ENCODE peak calls at places on chromosome 20, in four cellular contexts. D is cardiac muscle cell, E is aorta, C is fibroblast of lung. F is an unnamed sample. For H3K9me3, the result is how much of the 10 kb centered on the place peaks cover.

GRCh38 chr20:10249048-10249770 is 30.6 kb downstream of the SNAP25 start:
- DNase-seq in E (no peak), C (no peak), D (no peak), F (no peak)

GRCh38 chr20:32386091-32386490 is 28.0 kb downstream of the ASXL1 start:
- DNase-seq in C (peak), E (no peak), D (no peak), F (no peak)

GRCh38 chr20:33127422-33128097 is 40.4 kb upstream of the BPIFA2 start:
- DNase-seq in C (no peak), D (no peak), E (no peak), F (no peak)

GRCh38 chr20:40571625-40572024 is 117.4 kb downstream of the MAFB start:
- DNase-seq in E (peak), C (no peak), D (no peak), F (no peak)

GRCh38 chr20:19502169-19502568 is 255.9 kb upstream of the RIN2 start:
- DNase-seq in C (no peak), E (no peak), D (no peak), F (no peak)

GRCh38 chr20:23937303-23938117 is 51.1 kb downstream of the GGTLC1 start:
- DNase-seq in E (no peak), D (peak), C (peak), F (peak)

GRCh38 chr20:10306440-10307358 is 88.1 kb downstream of the SNAP25 start:
- DNase-seq in C (peak), D (no peak), E (no peak), F (no peak)

GRCh38 chr20:41222299-41222698 is 85.0 kb downstream of the PLCG1 start:
- DNase-seq in E (no peak), C (no peak), D (no peak), F (no peak)

GRCh38 chr20:20849126-20849525 is 136.7 kb upstream of the RALGAPA2 start:
- DNase-seq in D (no peak), C (no peak), E (no peak), F (no peak)

GRCh38 chr20:396252-396618 is 11.9 kb upstream of the RBCK1 start:
- DNase-seq in C (no peak), E (no peak), D (no peak), F (no peak)

GRCh38 chr20:19995220-19995863 is 21.8 kb upstream of the NAA20 start:
- DNase-seq in D (peak), E (no peak), C (peak), F (no peak)

GRCh38 chr20:11204926-11205768 is 531.3 kb upstream of the JAG1 start:
- DNase-seq in E (peak), C (peak), D (peak), F (peak)

GRCh38 chr20:17965042-17965697 is 3.4 kb downstream of the SNX5 start:
- DNase-seq in C (peak), E (no peak), D (no peak), F (no peak)
- H3K4me3 ChIP-seq in C (no peak), E (no peak), D (peak), F (no peak)

DNA sequence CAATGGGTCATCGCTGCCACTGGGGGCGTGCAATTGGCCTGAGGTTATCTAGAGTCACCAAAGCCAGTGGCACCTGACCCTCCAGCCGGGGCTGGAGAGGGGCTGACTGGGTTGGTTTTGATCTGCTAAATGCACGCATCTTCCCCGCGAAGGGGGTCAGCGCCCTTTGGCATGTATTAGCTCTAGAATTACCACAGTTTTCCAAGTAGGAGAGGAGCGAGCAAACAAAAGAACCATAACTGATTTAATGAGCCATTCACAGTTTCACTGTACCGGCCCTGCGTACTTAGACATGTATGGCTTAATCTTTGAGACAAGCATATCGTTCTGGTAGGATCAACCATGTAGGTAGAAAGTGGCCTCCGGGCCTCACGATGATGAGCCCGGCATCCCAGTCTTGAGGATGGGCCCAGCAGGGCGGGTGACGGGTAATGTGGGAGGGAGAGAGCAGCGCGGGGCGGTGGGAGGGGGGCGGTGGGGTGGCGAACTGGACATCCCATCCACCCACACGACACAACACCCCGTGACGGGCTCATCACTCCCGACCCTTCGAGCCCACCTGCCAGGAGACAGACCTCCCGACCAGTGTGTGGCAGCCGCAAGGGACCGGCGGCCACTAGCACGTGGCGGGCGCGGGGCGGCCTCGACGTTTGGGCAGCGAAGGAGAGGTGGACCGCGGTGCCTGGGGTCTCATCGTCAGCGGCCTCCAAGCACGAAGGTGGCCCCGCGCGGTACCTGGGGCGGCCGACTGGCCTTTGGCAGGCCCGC is 1957.5 kb upstream of the DEFB115 start:
- DNase-seq in D (no peak), C (no peak), E (no peak), F (no peak)
- H3K9me3 ChIP-seq in D (under half), C (under half), E (under half), F (under half)

DNA sequence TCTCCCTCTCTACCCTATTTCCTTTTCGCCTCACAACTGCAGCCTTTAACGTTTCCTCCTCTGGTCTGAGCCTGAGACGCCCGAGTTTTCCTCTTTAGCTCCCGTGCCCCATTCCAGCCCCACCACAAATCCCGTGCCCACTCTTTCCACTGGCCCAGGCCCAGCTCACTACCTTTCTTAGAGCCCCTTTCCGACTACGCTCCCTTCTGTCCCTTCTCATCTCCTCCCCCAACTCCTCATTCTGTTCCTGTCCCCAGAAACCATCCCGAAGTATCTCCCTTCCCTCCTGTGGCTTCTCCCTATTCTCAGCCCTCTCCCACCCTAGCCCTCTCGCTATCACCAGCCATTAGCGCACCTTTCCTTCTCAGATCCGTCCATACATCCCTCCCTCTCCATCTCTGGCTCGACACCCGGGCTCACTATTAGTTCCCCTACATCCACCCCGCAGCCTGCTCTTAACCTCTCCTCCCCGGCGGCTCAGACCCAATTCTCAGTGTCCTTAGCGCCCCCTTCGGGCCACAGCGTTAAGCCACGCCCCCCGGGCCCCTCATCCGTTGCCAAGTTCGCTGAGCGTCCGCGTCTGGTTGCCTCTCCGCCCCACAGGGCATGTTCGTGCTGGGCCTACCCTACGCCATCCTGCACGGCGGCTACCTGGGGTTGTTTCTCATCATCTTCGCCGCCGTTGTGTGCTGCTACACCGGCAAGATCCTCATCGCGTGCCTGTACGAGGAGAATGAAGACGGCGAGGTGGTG is 2.7 kb downstream of the SLC32A1 start:
- DNase-seq in E (no peak), C (peak), D (peak), F (no peak)
- H3K4me3 ChIP-seq in E (no peak), C (no peak), D (no peak), F (no peak)

DNA sequence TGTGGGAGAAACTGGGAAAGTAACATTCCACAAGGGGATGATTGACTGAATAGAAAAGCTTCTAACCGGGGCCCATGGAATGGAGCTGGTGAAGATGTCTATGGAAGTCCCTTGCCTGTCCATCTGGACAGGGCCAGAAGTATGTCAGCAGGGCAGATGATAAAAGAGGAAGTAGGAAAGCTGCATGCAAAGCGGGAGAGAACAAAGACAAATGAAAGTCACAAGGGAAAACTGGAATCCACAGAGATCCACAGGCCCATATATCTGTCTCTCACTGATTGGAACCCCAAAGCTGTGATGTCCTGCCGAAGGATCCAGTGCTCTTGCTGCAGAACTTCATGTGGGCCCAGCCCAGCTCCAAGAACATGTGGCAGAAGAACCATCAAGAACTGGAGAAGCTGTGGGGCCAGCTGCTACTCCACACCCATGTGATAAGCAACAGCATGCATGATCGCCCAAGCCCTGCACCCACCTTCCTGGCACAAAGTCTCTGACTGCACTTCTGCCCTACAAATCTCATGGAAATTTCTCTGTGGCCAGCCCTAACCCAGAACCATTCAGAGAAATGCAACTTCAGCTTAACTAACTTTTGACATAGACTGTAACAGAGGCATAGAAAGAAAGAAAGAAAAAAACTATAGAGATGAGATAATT is 716.0 kb downstream of the KIF16B start:
- DNase-seq in E (no peak), D (no peak), C (no peak), F (no peak)
- H3K9me3 ChIP-seq in E (under half), D (under half), C (under half), F (under half)

DNA sequence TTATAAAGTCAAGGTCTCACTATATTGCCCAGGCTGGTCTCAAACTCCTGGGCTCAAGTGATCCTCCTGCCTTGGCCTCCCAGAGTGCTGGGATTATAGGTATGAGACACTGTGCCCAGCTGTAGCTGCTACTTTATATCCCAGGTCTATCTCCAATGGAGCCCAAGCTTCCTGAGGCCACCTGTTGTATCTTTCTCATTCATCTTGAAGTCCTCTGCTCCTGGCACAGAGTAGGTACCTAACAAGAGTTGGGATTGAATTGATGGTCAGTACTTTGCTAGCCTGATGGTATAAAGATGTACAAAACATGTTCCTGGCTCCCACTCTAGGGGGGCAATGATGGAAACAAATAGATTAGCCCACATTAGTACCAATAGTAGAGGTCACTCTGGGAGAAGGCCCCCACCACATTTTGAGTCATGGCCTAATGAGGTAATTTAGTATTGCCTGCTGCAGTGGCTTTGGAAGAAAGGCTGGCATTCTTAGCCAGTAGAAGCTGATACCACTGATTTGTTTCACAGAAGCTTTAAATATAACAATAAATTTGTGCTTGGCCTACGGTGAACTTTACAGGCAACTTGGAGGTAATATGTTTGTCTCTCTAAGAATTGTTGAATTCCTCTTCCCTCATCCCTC is 5.4 kb downstream of the PTPN1 start:
- DNase-seq in E (no peak), D (no peak), C (no peak), F (no peak)
- H3K4me3 ChIP-seq in E (no peak), D (no peak), C (no peak), F (no peak)

GRCh38 chr20:3238616-3239025 is 369 bp downstream of the SLC4A11 start:
- DNase-seq in D (no peak), E (peak), C (no peak), F (no peak)

GRCh38 chr20:3237011-3237957 is 1.7 kb downstream of the SLC4A11 start:
- DNase-seq in D (no peak), E (no peak), C (no peak), F (no peak)

GRCh38 chr20:3239867-3240775 is 1.1 kb upstream of the SLC4A11 start:
- DNase-seq in E (no peak), D (no peak), C (peak), F (no peak)

GRCh38 chr20:3239026-3239866 is at the start of gene SLC4A11:
- DNase-seq in E (peak), C (peak), D (peak), F (peak)

GRCh38 chr20:3237958-3238615 is 903 bp downstream of the SLC4A11 start:
- DNase-seq in D (no peak), E (no peak), C (no peak), F (no peak)
- H3K9me3 ChIP-seq in D (under half), E (under half), C (under half), F (under half)

DNA sequence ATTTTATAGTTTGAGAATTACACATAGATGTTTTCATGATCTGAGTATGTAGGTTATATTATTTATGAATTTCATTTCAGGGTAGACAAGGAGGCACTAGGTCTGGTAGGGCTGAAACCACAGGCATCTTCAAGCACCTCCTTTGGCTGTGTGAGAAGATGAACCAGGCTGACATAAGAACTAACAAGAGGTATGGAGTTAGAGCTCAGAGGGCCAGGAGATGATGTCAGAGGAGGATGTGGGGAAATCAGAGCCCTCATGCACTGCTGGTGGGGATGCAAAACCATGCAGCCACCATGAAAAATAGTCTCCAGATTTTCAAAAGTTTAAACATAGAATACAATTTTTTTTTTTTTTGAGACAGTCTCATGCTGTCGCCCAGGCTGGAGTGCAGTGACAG is 13.6 kb upstream of the RIPOR3 start:
- DNase-seq in C (no peak), E (no peak), D (no peak), F (no peak)
- H3K4me3 ChIP-seq in C (no peak), E (no peak), D (no peak), F (no peak)

DNA sequence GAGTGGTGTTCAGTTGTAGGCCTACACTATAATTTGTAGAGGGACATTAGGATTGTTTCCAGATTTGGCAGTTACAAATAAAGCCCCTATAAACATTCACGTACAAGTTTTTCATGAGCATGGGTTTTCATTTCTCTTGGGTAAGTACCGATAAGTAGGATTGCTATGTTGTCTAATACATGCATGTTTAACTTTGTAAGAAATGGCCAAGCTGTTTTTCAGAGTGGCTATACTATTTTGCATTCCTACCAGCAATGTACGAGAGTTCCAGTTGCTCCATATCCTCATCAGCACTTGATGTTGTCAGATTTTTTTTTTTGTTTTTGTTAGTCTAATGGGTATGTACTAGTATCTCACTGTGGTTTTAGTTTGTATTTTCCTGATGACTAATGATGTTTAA is 11.2 kb upstream of the APCDD1L start:
- DNase-seq in C (no peak), D (no peak), E (no peak), F (no peak)
- H3K9me3 ChIP-seq in C (under half), D (under half), E (under half), F (under half)

GRCh38 chr20:35734374-35734773 is 7.7 kb downstream of the RBM39 start:
- DNase-seq in E (no peak), C (no peak), D (no peak), F (no peak)

GRCh38 chr20:35734777-35735649 is 7.0 kb downstream of the RBM39 start:
- DNase-seq in D (no peak), E (no peak), C (no peak), F (no peak)

GRCh38 chr20:35737865-35738333 is 4.2 kb downstream of the RBM39 start:
- DNase-seq in C (no peak), E (no peak), D (no peak), F (no peak)

GRCh38 chr20:35738410-35739179 is 3.5 kb downstream of the RBM39 start:
- DNase-seq in E (no peak), C (no peak), D (no peak), F (no peak)

GRCh38 chr20:35735828-35736470 is 6.1 kb downstream of the RBM39 start:
- DNase-seq in D (no peak), C (no peak), E (no peak), F (no peak)
- H3K4me3 ChIP-seq in D (no peak), C (no peak), E (no peak), F (no peak)

F was measured in SJSA1.